ENCODE peak calls at places on chromosomes 12 and 14, in nine cellular contexts. One of them, this sample, is unnamed.

GRCh38 chr12:104890463-104891096 is 67.5 kb downstream of the SLC41A2 start:
- DNase-seq in OCI-LY7: peak; percentile 27
- DNase-seq in GM10248: peak; percentile 22
- DNase-seq in NCI-H524: no peak
- DNase-seq in SW480: no peak
- DNase-seq in retina: no peak
- DNase-seq in GM13976: peak; percentile 15
- DNase-seq in stimulated activated CD8-positive, alpha-beta memory T cell treated with anti-CD3 and anti-CD28 coated beads, Interleukin-15, amount 100 ng/mL, for 1 hour: no peak
- DNase-seq in NCI-H1694 treated with DMSO at 0.1 percent for 48 hours: no peak
- DNase-seq in this sample: no peak

GRCh38 chr12:24947541-24948451 is 1.1 kb downstream of the BCAT1 start:
- DNase-seq in SW480: no peak
- DNase-seq in GM10248: peak; percentile 45
- DNase-seq in retina: no peak
- DNase-seq in stimulated activated CD8-positive, alpha-beta memory T cell treated with anti-CD3 and anti-CD28 coated beads, Interleukin-15, amount 100 ng/mL, for 1 hour: no peak
- DNase-seq in OCI-LY7: peak; percentile 34
- DNase-seq in NCI-H1694 treated with DMSO at 0.1 percent for 48 hours: no peak
- DNase-seq in GM13976: peak; percentile 52
- DNase-seq in NCI-H524: no peak
- DNase-seq in this sample: no peak

GRCh38 chr12:20601668-20602280 is 93.4 kb upstream of the SLCO1C1 start:
- DNase-seq in NCI-H1694 treated with DMSO at 0.1 percent for 48 hours: peak; percentile 27
- DNase-seq in SW480: peak; percentile 43
- DNase-seq in stimulated activated CD8-positive, alpha-beta memory T cell treated with anti-CD3 and anti-CD28 coated beads, Interleukin-15, amount 100 ng/mL, for 1 hour: no peak
- DNase-seq in retina: peak; percentile 32
- DNase-seq in GM10248: no peak
- DNase-seq in NCI-H524: no peak
- DNase-seq in OCI-LY7: peak; percentile 10
- DNase-seq in GM13976: no peak
- DNase-seq in this sample: no peak

GRCh38 chr14:49594347-49595089 is 4.2 kb upstream of the LRR1 start:
- DNase-seq in NCI-H524: no peak
- DNase-seq in OCI-LY7: peak; percentile 59
- DNase-seq in stimulated activated CD8-positive, alpha-beta memory T cell treated with anti-CD3 and anti-CD28 coated beads, Interleukin-15, amount 100 ng/mL, for 1 hour: no peak
- DNase-seq in NCI-H1694 treated with DMSO at 0.1 percent for 48 hours: no peak
- DNase-seq in GM13976: peak; percentile 49
- DNase-seq in SW480: no peak
- DNase-seq in retina: no peak
- DNase-seq in GM10248: peak; percentile 41
- DNase-seq in this sample: peak; percentile 51

GRCh38 chr12:31009976-31010375 is 63.7 kb upstream of the DDX11 start:
- DNase-seq in retina: no peak
- DNase-seq in stimulated activated CD8-positive, alpha-beta memory T cell treated with anti-CD3 and anti-CD28 coated beads, Interleukin-15, amount 100 ng/mL, for 1 hour: no peak
- DNase-seq in SW480: no peak
- DNase-seq in NCI-H524: no peak
- DNase-seq in OCI-LY7: no peak
- DNase-seq in GM13976: no peak
- DNase-seq in GM10248: no peak
- DNase-seq in NCI-H1694 treated with DMSO at 0.1 percent for 48 hours: no peak
- DNase-seq in this sample: no peak

GRCh38 chr14:54567634-54568561 is 970 bp downstream of the SAMD4A start:
- DNase-seq in NCI-H1694 treated with DMSO at 0.1 percent for 48 hours: no peak
- DNase-seq in NCI-H524: peak; percentile 38
- DNase-seq in SW480: peak; percentile 33
- DNase-seq in GM13976: peak; percentile 73
- DNase-seq in retina: peak; percentile 55
- DNase-seq in stimulated activated CD8-positive, alpha-beta memory T cell treated with anti-CD3 and anti-CD28 coated beads, Interleukin-15, amount 100 ng/mL, for 1 hour: no peak
- DNase-seq in OCI-LY7: peak; percentile 36
- DNase-seq in GM10248: peak; percentile 63
- DNase-seq in this sample: no peak

GRCh38 chr14:23568600-23569310 is 1.2 kb upstream of the AP1G2 start:
- DNase-seq in stimulated activated CD8-positive, alpha-beta memory T cell treated with anti-CD3 and anti-CD28 coated beads, Interleukin-15, amount 100 ng/mL, for 1 hour: no peak
- DNase-seq in OCI-LY7: peak; percentile 52
- DNase-seq in NCI-H1694 treated with DMSO at 0.1 percent for 48 hours: peak; percentile 50
- DNase-seq in SW480: no peak
- DNase-seq in GM10248: no peak
- DNase-seq in retina: peak; percentile 48
- DNase-seq in NCI-H524: peak; percentile 55
- DNase-seq in GM13976: no peak
- DNase-seq in this sample: no peak

GRCh38 chr12:5259523-5259922 is 172.4 kb upstream of the NTF3 start:
- DNase-seq in GM13976: no peak
- DNase-seq in retina: no peak
- DNase-seq in NCI-H524: no peak
- DNase-seq in NCI-H1694 treated with DMSO at 0.1 percent for 48 hours: no peak
- DNase-seq in GM10248: no peak
- DNase-seq in SW480: peak; percentile 51
- DNase-seq in stimulated activated CD8-positive, alpha-beta memory T cell treated with anti-CD3 and anti-CD28 coated beads, Interleukin-15, amount 100 ng/mL, for 1 hour: no peak
- DNase-seq in OCI-LY7: no peak
- DNase-seq in this sample: no peak